ENCODE peak calls at places on chromosomes 2 and 18, in four cellular contexts. O is coronary artery, I is AG09309, R is endothelial cell of umbilical vein. Z is an unnamed sample.
A peak's percentile ranks its signal among the peaks of the same experiment; 100 is the strongest.

GRCh38 chr18:47604041-47604440 is 326.4 kb downstream of the SMAD2 start:
- DNase-seq in R (no peak), I (no peak), O (peak; percentile 24), Z (no peak)

GRCh38 chr2:64025741-64026140 is 6.5 kb upstream of the VPS54 start:
- DNase-seq in I (no peak), O (no peak), R (no peak), Z (no peak)

GRCh38 chr2:43088148-43089073 is 138.0 kb downstream of the ZFP36L2 start:
- DNase-seq in R (no peak), I (no peak), O (no peak), Z (no peak)

GRCh38 chr2:28152585-28153284 is 239.9 kb upstream of the FOSL2 start:
- DNase-seq in O (no peak), I (no peak), R (peak; percentile 53), Z (peak; percentile 47)

GRCh38 chr2:114001936-114002335 is 112.0 kb downstream of the ACTR3 start:
- DNase-seq in R (no peak), O (no peak), I (no peak), Z (no peak)

GRCh38 chr2:120239488-120240287 is 13.0 kb upstream of the RALB start:
- DNase-seq in O (no peak), I (peak; percentile 57), R (peak; percentile 99), Z (peak; percentile 35)

GRCh38 chr2:210399440-210400041 is 77.0 kb downstream of the LANCL1 start:
- DNase-seq in O (no peak), R (peak; percentile 21), I (no peak), Z (no peak)

GRCh38 chr2:84849271-84849952 is 31.5 kb downstream of the TRABD2A start:
- DNase-seq in O (no peak), I (peak; percentile 32), R (no peak), Z (no peak)

GRCh38 chr2:98893871-98894270 is 42.2 kb downstream of the CRACDL start:
- DNase-seq in R (no peak), I (no peak), O (no peak), Z (no peak)

GRCh38 chr2:218781691-218782528 is at the start of gene CYP27A1:
- DNase-seq in R (peak; percentile 43), I (no peak), O (peak; percentile 78), Z (no peak)

GRCh38 chr2:77087987-77088414 is 434.2 kb downstream of the LRRTM4 start:
- DNase-seq in R (no peak), I (no peak), O (no peak), Z (no peak)

GRCh38 chr18:61893304-61893970 is 630 bp upstream of the RNF152 start:
- DNase-seq in R (peak; percentile 68), O (peak; percentile 75), I (no peak), Z (no peak)

GRCh38 chr18:46632401-46633089 is 24.5 kb downstream of the LOXHD1 start:
- DNase-seq in I (no peak), R (no peak), O (peak; percentile 33), Z (peak; percentile 18)

DNA sequence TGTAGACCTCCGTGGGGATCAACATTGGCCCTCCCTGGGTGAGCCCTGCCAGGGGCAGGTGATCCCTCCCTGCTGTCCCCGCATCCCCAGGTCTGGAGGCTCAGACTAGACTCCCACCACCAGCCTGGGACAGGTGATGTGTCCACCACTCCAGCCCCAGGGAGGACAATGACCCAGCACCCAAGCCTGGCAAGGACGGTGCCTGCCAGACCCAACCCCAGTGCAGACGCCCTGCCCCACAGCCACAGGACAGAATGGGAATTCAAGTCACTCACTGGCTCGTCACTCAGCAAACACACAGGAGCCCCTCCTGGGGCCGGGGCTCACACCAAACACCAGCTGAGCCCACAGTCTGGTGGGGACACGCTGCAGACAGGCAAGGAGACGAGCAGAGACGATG is 239.7 kb downstream of the ATAD2B start:
- DNase-seq in R (no peak), O (no peak), I (no peak), Z (no peak)
- H3K4me3 ChIP-seq in R (no peak overlapping the region), O (no peak overlapping the region), I (no peak overlapping the region), Z (no peak overlapping the region)

DNA sequence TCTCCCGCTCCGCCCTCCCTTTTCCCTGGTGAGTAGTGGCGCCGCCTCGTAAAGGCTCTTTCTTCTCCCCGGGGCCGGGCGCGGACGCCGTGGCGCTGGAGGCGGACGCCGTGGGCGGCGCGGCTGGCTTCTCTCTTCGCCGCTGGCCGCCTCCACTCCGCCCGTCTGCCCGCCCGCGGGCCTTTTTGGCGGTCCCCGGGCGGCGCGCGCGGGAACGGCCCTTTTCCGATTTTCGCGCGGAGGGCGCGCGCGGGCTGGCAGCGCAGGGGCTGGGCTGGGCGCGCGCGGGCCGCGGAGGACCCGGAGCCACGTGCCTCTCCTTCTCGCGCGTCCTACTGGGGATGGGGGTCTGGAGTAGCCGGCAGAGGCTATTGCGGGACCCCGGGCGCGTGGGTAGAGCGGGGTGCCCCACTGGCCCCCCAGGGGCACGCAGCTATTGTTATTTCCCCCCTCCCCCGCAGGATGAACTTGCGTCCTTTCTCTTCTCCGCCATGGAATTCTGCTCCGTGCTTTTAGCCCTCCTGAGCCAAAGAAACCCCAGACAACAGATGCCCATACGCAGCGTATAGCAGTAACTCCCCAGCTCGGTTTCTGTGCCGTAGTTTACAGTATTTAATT is 472 bp downstream of the SLC20A1 start:
- DNase-seq in I (no peak), R (peak; percentile 33), O (peak; percentile 80), Z (no peak)
- H3K4me3 ChIP-seq in I (peak overlapping the region; percentile 79), R (peak overlapping the region; percentile 90), O (peak overlapping the region; percentile 97), Z (peak overlapping the region; percentile 94)

GRCh38 chr2:105775809-105776559 is 31.3 kb downstream of the NCK2 start:
- DNase-seq in R (no peak), I (no peak), O (no peak), Z (no peak)
- H3K4me3 ChIP-seq in R (no peak overlapping the region), I (no peak overlapping the region), O (no peak overlapping the region), Z (no peak overlapping the region)

GRCh38 chr2:184205048-184205596 is 393.2 kb upstream of the ZNF804A start:
- DNase-seq in R (no peak), O (no peak), I (no peak), Z (no peak)
- H3K4me3 ChIP-seq in R (no peak overlapping the region), O (no peak overlapping the region), I (no peak overlapping the region), Z (no peak overlapping the region)

DNA sequence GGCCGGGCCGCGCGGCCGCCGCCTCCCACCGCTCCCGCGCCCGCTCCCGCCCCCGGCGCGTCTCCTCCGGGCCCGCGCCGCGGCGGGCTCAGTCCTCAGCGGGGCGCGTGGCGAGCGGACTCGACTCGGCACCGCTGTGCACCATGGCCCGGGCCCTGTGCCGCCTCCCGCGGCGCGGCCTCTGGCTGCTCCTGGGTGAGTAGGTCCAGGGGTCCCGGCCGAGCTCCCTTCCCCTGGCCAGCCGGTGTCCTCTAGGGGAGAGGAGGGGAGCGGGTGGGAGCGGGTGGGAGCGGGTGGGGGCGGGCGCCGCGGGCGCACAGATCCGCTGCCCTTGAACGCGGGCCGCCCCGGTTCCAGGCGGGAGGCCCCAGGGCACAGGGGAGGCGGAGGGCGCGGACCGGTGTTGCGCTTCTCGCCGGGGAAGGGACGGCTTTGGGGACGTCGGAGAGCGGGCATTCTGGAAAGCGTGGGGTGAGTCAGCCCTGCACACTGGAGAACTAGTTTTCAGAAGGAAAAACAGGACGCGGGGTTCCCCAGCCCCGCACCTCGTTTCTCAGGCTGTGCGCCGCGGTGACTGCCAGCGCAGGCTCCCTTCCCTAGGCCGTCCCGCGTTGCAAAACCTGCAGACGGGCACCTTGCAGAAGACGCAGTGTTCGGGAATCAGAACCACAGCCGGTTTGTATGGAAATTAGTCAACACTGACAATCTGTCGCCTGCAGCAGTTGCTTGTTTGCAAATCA is at the start of gene RAMP1:
- DNase-seq in O (no peak), R (no peak), I (no peak), Z (no peak)
- H3K4me3 ChIP-seq in O (peak within 1 kb of the TSS; percentile 84), R (no peak within 1 kb of the TSS), I (peak within 1 kb of the TSS; percentile 48), Z (peak within 1 kb of the TSS; percentile 43)

GRCh38 chr2:85871494-85872164 is 17.2 kb downstream of the ST3GAL5 start:
- DNase-seq in I (no peak), O (no peak), R (no peak), Z (no peak)

GRCh38 chr2:85868837-85869236 is 20.0 kb downstream of the ST3GAL5 start:
- DNase-seq in R (no peak), O (no peak), I (no peak), Z (no peak)

GRCh38 chr2:85872536-85873161 is 16.1 kb downstream of the ST3GAL5 start:
- DNase-seq in R (no peak), I (no peak), O (no peak), Z (no peak)

GRCh38 chr2:85875613-85876012 is 13.2 kb downstream of the ST3GAL5 start:
- DNase-seq in O (no peak), R (no peak), I (no peak), Z (no peak)

GRCh38 chr2:85873679-85874078 is 15.1 kb downstream of the ST3GAL5 start:
- DNase-seq in O (no peak), I (no peak), R (no peak), Z (no peak)
- H3K4me3 ChIP-seq in O (no peak overlapping the region), I (no peak overlapping the region), R (no peak overlapping the region), Z (no peak overlapping the region)

Z was measured in skeletal muscle cell.